ENCODE peak calls at places on chromosomes 13 and 19, in six cellular contexts. F is heart left ventricle, G is pancreas, C is BE2C, Z is coronary artery, O is psoas muscle. S is an unnamed sample.

GRCh38 chr19:38849746-38850230 is at the start of gene HNRNPL:
- DNase-seq in F (peak; percentile 100), Z (no peak), O (peak; percentile 99), C (peak; percentile 99), G (no peak), S (no peak)

GRCh38 chr19:15114153-15114540 is 6.9 kb downstream of the SYDE1 start:
- DNase-seq in G (no peak), F (no peak), O (no peak), Z (no peak), C (no peak), S (no peak)

GRCh38 chr13:21297452-21297851 is 121.0 kb downstream of the MRPL57 start:
- DNase-seq in Z (no peak), G (no peak), F (no peak), C (no peak), O (no peak), S (no peak)

GRCh38 chr13:52085416-52085815 is 43.5 kb downstream of the NEK5 start:
- DNase-seq in G (no peak), F (no peak), O (no peak), C (no peak), Z (no peak), S (peak; percentile 5)

GRCh38 chr19:51097166-51097736 is 11.0 kb downstream of the CTU1 start:
- DNase-seq in G (peak; percentile 71), Z (no peak), C (peak; percentile 75), O (peak; percentile 47), F (peak; percentile 45), S (peak; percentile 22)

GRCh38 chr13:31733066-31733465 is 6.3 kb upstream of the RXFP2 start:
- DNase-seq in G (no peak), F (no peak), O (no peak), Z (no peak), C (no peak), S (no peak)

GRCh38 chr19:28244966-28245365 is 968.0 kb downstream of the UQCRFS1 start:
- DNase-seq in C (no peak), F (no peak), O (no peak), G (no peak), Z (no peak), S (no peak)

GRCh38 chr13:80877209-80877943 is 536.5 kb upstream of the SPRY2 start:
- DNase-seq in Z (no peak), O (no peak), C (no peak), F (no peak), G (no peak), S (no peak)

GRCh38 chr19:50759886-50760285 is 10.4 kb upstream of the GPR32 start:
- DNase-seq in G (no peak), O (no peak), Z (no peak), C (peak; percentile 23), F (no peak), S (no peak)

GRCh38 chr19:38550376-38550775 is 67.4 kb downstream of the MAP4K1 start:
- DNase-seq in Z (no peak), F (no peak), G (no peak), C (no peak), O (no peak), S (no peak)

GRCh38 chr19:35693835-35694599 is 10.3 kb upstream of the ZBTB32 start:
- DNase-seq in Z (peak; percentile 82), F (peak; percentile 82), C (peak; percentile 90), O (peak; percentile 81), G (peak; percentile 93), S (peak; percentile 73)

GRCh38 chr13:44404261-44405139 is 30.9 kb downstream of the SERP2 start:
- DNase-seq in C (no peak), G (no peak), F (no peak), O (no peak), Z (no peak), S (no peak)

GRCh38 chr19:41734585-41734984 is 20.7 kb upstream of the CEACAM6 start:
- DNase-seq in C (no peak), O (no peak), G (no peak), F (no peak), Z (peak; percentile 31), S (no peak)

GRCh38 chr13:71290963-71291937 is 575.8 kb downstream of the DACH1 start:
- DNase-seq in Z (no peak), F (peak; percentile 52), O (no peak), C (no peak), G (peak; percentile 43), S (no peak)

GRCh38 chr13:31538067-31539042 is 201.0 kb upstream of the RXFP2 start:
- DNase-seq in G (no peak), C (peak; percentile 31), F (no peak), O (no peak), Z (no peak), S (peak; percentile 31)

GRCh38 chr19:57527136-57527881 is at the start of gene ZNF549:
- DNase-seq in Z (peak; percentile 93), C (peak; percentile 93), F (peak; percentile 89), O (peak; percentile 92), G (peak; percentile 87), S (peak; percentile 83)

GRCh38 chr13:98171806-98172569 is 5.1 kb downstream of the RNF113B start:
- DNase-seq in O (peak; percentile 60), F (peak; percentile 52), Z (no peak), G (no peak), C (peak; percentile 50), S (no peak)

GRCh38 chr19:30887042-30887441 is 462.2 kb downstream of the TSHZ3 start:
- DNase-seq in O (no peak), F (no peak), Z (peak; percentile 45), G (no peak), C (no peak), S (no peak)

GRCh38 chr19:17677002-17677401 is 11.2 kb downstream of the UNC13A start:
- DNase-seq in G (no peak), O (no peak), F (no peak), Z (no peak), C (no peak), S (no peak)
- TF ChIP-seq CTCF in G (no peak), O (no peak), F (no peak), Z (no peak), C (no peak), S (peak; percentile 16)

GRCh38 chr19:13281567-13282291 is 131.5 kb downstream of the IER2 start:
- DNase-seq in F (no peak), O (no peak), Z (no peak), C (peak; percentile 49), G (no peak), S (no peak)
- H3K4me3 ChIP-seq in F (no peak overlapping the region), O (no peak overlapping the region), Z (no peak overlapping the region), C (peak overlapping the region; percentile 44), G (no peak overlapping the region), S (no peak overlapping the region)

GRCh38 chr13:114135731-114136171 is 3.3 kb upstream of the RASA3 start:
- DNase-seq in Z (no peak), F (no peak), C (no peak), O (no peak), G (no peak), S (no peak)
- TF ChIP-seq CTCF in Z (no peak), F (no peak), C (no peak), O (no peak), G (no peak), S (no peak)

GRCh38 chr19:29309637-29310036 is 96.7 kb upstream of the UQCRFS1 start:
- DNase-seq in Z (no peak), O (no peak), C (no peak), F (no peak), G (no peak), S (no peak)

GRCh38 chr19:29303707-29304090 is 90.7 kb upstream of the UQCRFS1 start:
- DNase-seq in G (no peak), O (no peak), C (no peak), Z (no peak), F (no peak), S (no peak)

GRCh38 chr19:29305268-29305667 is 92.3 kb upstream of the UQCRFS1 start:
- DNase-seq in Z (no peak), O (no peak), F (no peak), C (no peak), G (no peak), S (no peak)

GRCh38 chr19:29311391-29311790 is 98.4 kb upstream of the UQCRFS1 start:
- DNase-seq in G (no peak), C (no peak), Z (no peak), O (no peak), F (no peak), S (no peak)

GRCh38 chr19:29308977-29309520 is 96.1 kb upstream of the UQCRFS1 start:
- DNase-seq in C (no peak), F (no peak), Z (no peak), O (no peak), G (no peak), S (no peak)
- H3K4me3 ChIP-seq in C (no peak overlapping the region), F (no peak overlapping the region), Z (no peak overlapping the region), O (no peak overlapping the region), G (no peak overlapping the region), S (no peak overlapping the region)

GRCh38 chr13:76229281-76229680 is 593.2 kb downstream of the LMO7 start:
- DNase-seq in F (no peak), C (no peak), O (no peak), G (no peak), Z (no peak), S (no peak)

GRCh38 chr13:76225815-76226489 is 589.8 kb downstream of the LMO7 start:
- DNase-seq in C (no peak), Z (no peak), F (peak; percentile 55), G (no peak), O (peak; percentile 35), S (no peak)

GRCh38 chr13:76226941-76227340 is 590.8 kb downstream of the LMO7 start:
- DNase-seq in Z (no peak), O (no peak), G (no peak), C (no peak), F (no peak), S (no peak)

GRCh38 chr13:76231522-76232167 is 595.5 kb downstream of the LMO7 start:
- DNase-seq in O (no peak), G (no peak), F (no peak), C (no peak), Z (no peak), S (no peak)
- TF ChIP-seq CTCF in O (no peak), G (no peak), F (no peak), C (no peak), Z (no peak), S (no peak)

S was measured in HFF-Myc.